ENCODE peak calls at places on chromosome 21, in nine cellular contexts. One of them, this sample, is unnamed.

GRCh38 chr21:26719750-26720149 is 125.5 kb downstream of the ADAMTS1 start:
- DNase-seq in mammary epithelial cell: no peak
- DNase-seq in Calu3: no peak
- DNase-seq in HFF-Myc: no peak
- DNase-seq in NCI-H1930: no peak
- DNase-seq in left ventricle myocardium inferior: no peak
- DNase-seq in T-cell: no peak
- DNase-seq in effector memory CD4-positive, alpha-beta T cell: no peak
- DNase-seq in upper lobe of right lung: no peak
- DNase-seq in this sample: peak; percentile 100

GRCh38 chr21:35222541-35222941 is 173.4 kb upstream of the RUNX1 start:
- DNase-seq in mammary epithelial cell: no peak
- DNase-seq in Calu3: no peak
- DNase-seq in HFF-Myc: no peak
- DNase-seq in NCI-H1930: no peak
- DNase-seq in left ventricle myocardium inferior: no peak
- DNase-seq in T-cell: no peak
- DNase-seq in effector memory CD4-positive, alpha-beta T cell: no peak
- DNase-seq in upper lobe of right lung: no peak
- DNase-seq in this sample: peak; percentile 21

GRCh38 chr21:46152939-46153258 is 2.5 kb downstream of the FTCD start:
- DNase-seq in mammary epithelial cell: no peak
- DNase-seq in Calu3: no peak
- DNase-seq in HFF-Myc: no peak
- DNase-seq in NCI-H1930: no peak
- DNase-seq in left ventricle myocardium inferior: no peak
- DNase-seq in T-cell: no peak
- DNase-seq in effector memory CD4-positive, alpha-beta T cell: no peak
- DNase-seq in upper lobe of right lung: no peak
- DNase-seq in this sample: no peak

GRCh38 chr21:44612669-44613229 is 870 bp downstream of the KRTAP10-8 start:
- DNase-seq in mammary epithelial cell: no peak
- DNase-seq in Calu3: no peak
- DNase-seq in HFF-Myc: no peak
- DNase-seq in NCI-H1930: no peak
- DNase-seq in left ventricle myocardium inferior: no peak
- DNase-seq in T-cell: no peak
- DNase-seq in effector memory CD4-positive, alpha-beta T cell: no peak
- DNase-seq in upper lobe of right lung: peak; percentile 53
- DNase-seq in this sample: no peak

GRCh38 chr21:16644690-16645089 is 868.2 kb upstream of the CXADR start:
- DNase-seq in mammary epithelial cell: peak; percentile 1
- DNase-seq in Calu3: no peak
- DNase-seq in HFF-Myc: no peak
- DNase-seq in NCI-H1930: no peak
- DNase-seq in left ventricle myocardium inferior: no peak
- DNase-seq in T-cell: no peak
- DNase-seq in effector memory CD4-positive, alpha-beta T cell: no peak
- DNase-seq in upper lobe of right lung: no peak
- DNase-seq in this sample: no peak

GRCh38 chr21:46406001-46406400 is 52.7 kb upstream of the DIP2A start:
- DNase-seq in mammary epithelial cell: no peak
- DNase-seq in Calu3: no peak
- DNase-seq in HFF-Myc: no peak
- DNase-seq in NCI-H1930: no peak
- DNase-seq in left ventricle myocardium inferior: no peak
- DNase-seq in T-cell: no peak
- DNase-seq in effector memory CD4-positive, alpha-beta T cell: no peak
- DNase-seq in upper lobe of right lung: no peak
- DNase-seq in this sample: no peak

GRCh38 chr21:28489197-28489596 is 503.5 kb downstream of the LTN1 start:
- DNase-seq in mammary epithelial cell: no peak
- DNase-seq in Calu3: no peak
- DNase-seq in HFF-Myc: no peak
- DNase-seq in NCI-H1930: no peak
- DNase-seq in left ventricle myocardium inferior: no peak
- DNase-seq in T-cell: no peak
- DNase-seq in effector memory CD4-positive, alpha-beta T cell: no peak
- DNase-seq in upper lobe of right lung: no peak
- DNase-seq in this sample: no peak

GRCh38 chr21:28421716-28422480 is 570.8 kb downstream of the LTN1 start:
- DNase-seq in mammary epithelial cell: peak; percentile 33
- DNase-seq in Calu3: no peak
- DNase-seq in HFF-Myc: no peak
- DNase-seq in NCI-H1930: no peak
- DNase-seq in left ventricle myocardium inferior: no peak
- DNase-seq in T-cell: no peak
- DNase-seq in effector memory CD4-positive, alpha-beta T cell: no peak
- DNase-seq in upper lobe of right lung: no peak
- DNase-seq in this sample: peak; percentile 64

GRCh38 chr21:42144679-42145568 is 73.8 kb downstream of the UMODL1 start:
- DNase-seq in mammary epithelial cell: no peak
- DNase-seq in Calu3: no peak
- DNase-seq in HFF-Myc: no peak
- DNase-seq in NCI-H1930: no peak
- DNase-seq in left ventricle myocardium inferior: no peak
- DNase-seq in T-cell: no peak
- DNase-seq in effector memory CD4-positive, alpha-beta T cell: no peak
- DNase-seq in upper lobe of right lung: no peak
- DNase-seq in this sample: no peak